ENCODE peak calls at places on chromosomes 13 and 19, in eight cellular contexts. T is Peyer's patch; E is CD8-positive, alpha-beta T cell; F is fibroblast of pulmonary artery; C is dorsolateral prefrontal cortex; X is GM06990; V is cardiac muscle cell; J is cardiac fibroblast. D is an unnamed sample.

GRCh38 chr19:9857920-9858746 is 23.0 kb downstream of the PIN1 start:
- DNase-seq in T (no peak), F (no peak), E (peak; percentile 63), V (no peak), C (no peak), J (no peak), X (no peak), D (no peak)

GRCh38 chr19:28208745-28209144 is 1004.2 kb downstream of the UQCRFS1 start:
- DNase-seq in V (no peak), J (no peak), X (peak; percentile 9), C (no peak), F (no peak), E (no peak), T (no peak), D (no peak)

GRCh38 chr19:5090780-5091575 is 122.1 kb downstream of the KDM4B start:
- DNase-seq in E (no peak), X (no peak), F (peak; percentile 33), J (peak; percentile 57), V (peak; percentile 67), C (no peak), T (no peak), D (no peak)

GRCh38 chr19:12974301-12975220 is 5.2 kb downstream of the DAND5 start:
- DNase-seq in V (no peak), F (no peak), T (no peak), C (peak; percentile 92), J (no peak), E (no peak), X (no peak), D (no peak)

GRCh38 chr19:52007436-52007804 is 591 bp downstream of the ZNF615 start:
- DNase-seq in V (peak; percentile 12), E (no peak), X (no peak), J (peak; percentile 14), T (no peak), C (peak; percentile 24), F (peak; percentile 6), D (no peak)

GRCh38 chr13:102280366-102280765 is 121.5 kb downstream of the FGF14 start:
- DNase-seq in X (no peak), J (no peak), F (no peak), T (no peak), C (no peak), E (no peak), V (no peak), D (no peak)

GRCh38 chr19:31818740-31819228 is 469.5 kb upstream of the TSHZ3 start:
- DNase-seq in X (no peak), E (no peak), C (no peak), T (no peak), J (no peak), V (no peak), F (no peak), D (no peak)

GRCh38 chr13:41130356-41130755 is 2.2 kb downstream of the KBTBD6 start:
- DNase-seq in X (no peak), F (no peak), C (no peak), T (no peak), V (no peak), E (no peak), J (no peak), D (no peak)

GRCh38 chr19:3285647-3286176 is 61.3 kb downstream of the CELF5 start:
- DNase-seq in C (no peak), J (peak; percentile 28), F (peak; percentile 31), X (peak; percentile 38), V (peak; percentile 27), E (no peak), T (peak; percentile 53), D (peak; percentile 55)

GRCh38 chr13:97367016-97367415 is 67.0 kb upstream of the RAP2A start:
- DNase-seq in J (peak; percentile 23), F (no peak), X (no peak), C (no peak), T (no peak), V (peak; percentile 55), E (no peak), D (no peak)

GRCh38 chr13:97364031-97364430 is 69.9 kb upstream of the RAP2A start:
- DNase-seq in T (no peak), V (no peak), E (no peak), J (no peak), F (no peak), X (no peak), C (no peak), D (no peak)

GRCh38 chr13:97367427-97367826 is 66.5 kb upstream of the RAP2A start:
- DNase-seq in V (peak; percentile 75), C (no peak), J (peak; percentile 52), X (no peak), T (no peak), F (peak; percentile 56), E (no peak), D (no peak)

GRCh38 chr13:97364827-97365226 is 69.1 kb upstream of the RAP2A start:
- DNase-seq in F (no peak), T (no peak), X (no peak), E (no peak), C (no peak), J (no peak), V (no peak), D (no peak)

DNA sequence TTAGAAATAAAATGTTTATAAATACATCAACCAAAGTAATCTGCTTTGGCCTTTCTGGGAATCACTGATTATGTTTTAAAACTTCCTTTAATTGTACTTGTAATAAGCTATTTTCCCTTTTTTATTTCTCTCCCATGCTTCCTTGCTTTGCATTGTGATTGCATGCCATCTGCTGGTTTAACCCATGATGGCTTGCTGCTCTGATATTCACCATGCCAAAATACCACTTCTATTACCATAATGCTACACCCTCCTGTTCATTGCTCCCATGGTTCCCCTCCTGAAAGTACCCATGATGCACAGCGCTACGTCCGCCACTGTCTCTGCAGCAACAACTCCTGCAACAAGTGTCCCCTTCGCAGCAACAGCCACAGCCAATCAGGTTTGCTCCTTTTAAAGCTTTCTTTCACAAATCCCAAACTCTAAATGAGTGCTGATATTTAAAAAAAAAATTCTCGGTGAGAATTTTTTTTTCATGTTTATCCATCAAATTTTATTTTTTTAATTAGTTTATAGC is 67.7 kb upstream of the RAP2A start:
- DNase-seq in X (no peak), V (no peak), F (no peak), E (no peak), T (no peak), J (no peak), C (no peak), D (no peak)
- TF ChIP-seq CTCF in X (no peak), V (peak; percentile 11), F (peak; percentile 1), E (no peak), T (no peak), J (no peak), C (no peak), D (no peak)

DNA sequence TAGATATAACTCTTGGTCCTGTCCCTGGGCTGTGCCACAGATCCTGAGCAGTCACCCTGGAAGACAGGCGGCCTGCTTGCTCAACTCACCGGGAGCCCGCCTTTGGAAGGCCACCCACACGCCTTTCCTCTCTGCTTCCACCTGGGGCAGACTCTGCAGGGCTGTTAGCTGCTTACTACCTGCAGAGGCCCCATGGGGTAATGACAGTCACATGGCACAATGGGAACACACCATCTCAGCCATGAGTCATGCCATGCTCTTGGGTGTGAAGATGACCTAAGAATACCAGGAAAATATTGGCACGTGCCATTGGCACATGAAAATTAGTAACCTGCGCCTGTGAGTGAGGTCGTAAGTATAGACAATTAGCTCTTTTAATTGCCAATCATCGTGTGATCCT is 108.6 kb downstream of the COL4A2 start:
- DNase-seq in E (no peak), J (no peak), T (no peak), V (no peak), F (no peak), X (no peak), C (no peak), D (no peak)
- TF ChIP-seq CTCF in E (no peak), J (no peak), T (peak; percentile 17), V (no peak), F (no peak), X (no peak), C (no peak), D (no peak)

GRCh38 chr19:33440682-33441081 is 67.2 kb downstream of the CEBPG start:
- DNase-seq in X (no peak), J (no peak), F (no peak), T (no peak), C (no peak), V (no peak), E (no peak), D (no peak)

GRCh38 chr19:33441828-33442227 is 68.3 kb downstream of the CEBPG start:
- DNase-seq in X (no peak), J (no peak), F (no peak), E (no peak), C (no peak), T (peak; percentile 29), V (no peak), D (no peak)

GRCh38 chr19:33442706-33443105 is 69.2 kb downstream of the CEBPG start:
- DNase-seq in F (no peak), C (no peak), X (no peak), V (no peak), E (no peak), T (peak; percentile 29), J (no peak), D (no peak)

GRCh38 chr19:33440241-33440640 is 66.7 kb downstream of the CEBPG start:
- DNase-seq in X (no peak), F (no peak), C (no peak), E (no peak), J (no peak), V (no peak), T (no peak), D (no peak)

GRCh38 chr19:33441277-33441699 is 67.8 kb downstream of the CEBPG start:
- DNase-seq in C (no peak), J (no peak), V (no peak), E (no peak), X (no peak), F (no peak), T (peak; percentile 45), D (no peak)
- TF ChIP-seq CTCF in C (no peak), J (no peak), V (no peak), E (no peak), X (no peak), F (no peak), T (no peak), D (no peak)

GRCh38 chr13:96068729-96069128 is 15.5 kb upstream of the UGGT2 start:
- DNase-seq in C (no peak), J (no peak), E (no peak), V (no peak), F (no peak), T (no peak), X (no peak), D (no peak)

GRCh38 chr13:96065851-96066250 is 12.7 kb upstream of the UGGT2 start:
- DNase-seq in F (no peak), J (no peak), V (no peak), T (no peak), C (no peak), X (no peak), E (no peak), D (no peak)
- TF ChIP-seq CTCF in F (no peak), J (no peak), V (no peak), T (no peak), C (no peak), X (no peak), E (no peak), D (no peak)

GRCh38 chr13:52652170-52652979 is at the start of gene SUGT1:
- DNase-seq in V (peak; percentile 99), F (peak; percentile 98), T (peak; percentile 99), E (peak; percentile 98), C (peak; percentile 98), J (peak; percentile 99), X (peak; percentile 99), D (peak; percentile 82)
- TF ChIP-seq CTCF in V (peak; percentile 63), F (peak; percentile 64), T (peak; percentile 69), E (peak; percentile 68), C (peak; percentile 41), J (peak; percentile 75), X (peak; percentile 83), D (peak; percentile 57)

GRCh38 chr19:18798384-18799352 is 7.6 kb upstream of the COMP start:
- DNase-seq in F (no peak), E (no peak), T (no peak), X (no peak), V (no peak), J (no peak), C (no peak), D (no peak)
- TF ChIP-seq CTCF in F (peak; percentile 14), E (no peak), T (peak; percentile 5), X (no peak), V (no peak), J (peak; percentile 10), C (no peak), D (no peak)

D was measured in natural killer cell.